ENCODE peak calls at places on chromosomes 12 and 14, in seven cellular contexts. S, L, Q, U, W, A and P are unnamed samples.

GRCh38 chr14:103541494-103541943 is 12.5 kb downstream of the TRMT61A start:
- DNase-seq in W (no peak), S (no peak), Q (no peak), A (peak), U (no peak), L (no peak), P (no peak)

GRCh38 chr12:23540572-23540971 is 408.9 kb downstream of the SOX5 start:
- DNase-seq in A (no peak), S (no peak), L (no peak), W (no peak), U (no peak), Q (no peak), P (no peak)

GRCh38 chr12:20350495-20350894 is 17.8 kb upstream of the PDE3A start:
- DNase-seq in L (no peak), W (no peak), A (no peak), U (peak), S (peak), Q (no peak), P (no peak)

GRCh38 chr12:57905812-57906475 is 35.4 kb upstream of the ATP23 start:
- DNase-seq in A (no peak), S (no peak), Q (no peak), W (no peak), L (no peak), U (no peak), P (no peak)

GRCh38 chr12:6326316-6326959 is 15.4 kb downstream of the TNFRSF1A start:
- DNase-seq in U (peak), W (peak), L (peak), Q (peak), S (no peak), A (peak), P (peak)

GRCh38 chr12:12415886-12416285 is 59.0 kb downstream of the BORCS5 start:
- DNase-seq in U (no peak), A (no peak), W (no peak), S (no peak), Q (no peak), L (no peak), P (no peak)

GRCh38 chr12:73308079-73308478 is 1035.9 kb downstream of the TRHDE start:
- DNase-seq in L (no peak), A (no peak), Q (no peak), S (no peak), U (no peak), W (no peak), P (no peak)

GRCh38 chr12:30989754-30990153 is 63.2 kb downstream of the TSPAN11 start:
- DNase-seq in A (no peak), W (peak), L (peak), U (no peak), Q (no peak), S (peak), P (peak)

GRCh38 chr14:105863296-105864108 is 337.1 kb downstream of the TMEM121 start:
- DNase-seq in A (no peak), S (no peak), W (no peak), Q (peak), L (no peak), U (no peak), P (no peak)

GRCh38 chr12:76226397-76226796 is 121.8 kb downstream of the BBS10 start:
- DNase-seq in S (peak), L (no peak), U (peak), A (no peak), W (no peak), Q (no peak), P (no peak)

GRCh38 chr14:85817430-85817829 is 287.5 kb downstream of the FLRT2 start:
- DNase-seq in S (no peak), L (no peak), U (no peak), W (no peak), A (no peak), Q (no peak), P (no peak)

GRCh38 chr12:75135021-75135420 is 74.6 kb downstream of the KCNC2 start:
- DNase-seq in U (no peak), S (no peak), Q (no peak), A (no peak), L (no peak), W (no peak), P (no peak)

GRCh38 chr14:103523583-103523969 is 946 bp upstream of the CKB start:
- DNase-seq in Q (no peak), U (no peak), A (no peak), W (no peak), S (no peak), L (no peak), P (no peak)

GRCh38 chr12:104443008-104443407 is 13.7 kb upstream of the CHST11 start:
- DNase-seq in U (no peak), S (no peak), Q (no peak), W (no peak), A (no peak), L (no peak), P (no peak)

GRCh38 chr12:80565276-80565675 is 121.2 kb downstream of the PTPRQ start:
- DNase-seq in W (no peak), Q (no peak), A (no peak), L (no peak), S (peak), U (no peak), P (no peak)

GRCh38 chr14:58724702-58725101 is 86.9 kb downstream of the DACT1 start:
- DNase-seq in W (no peak), S (no peak), A (no peak), L (no peak), Q (no peak), U (no peak), P (no peak)
- H3K4me3 ChIP-seq in W (no peak), S (no peak), A (no peak), L (no peak), Q (no peak), U (no peak), P (no peak)

GRCh38 chr12:93373847-93374723 is 3.6 kb upstream of the NUDT4 start:
- DNase-seq in Q (no peak), W (peak), L (peak), U (no peak), S (no peak), A (no peak), P (no peak)

GRCh38 chr12:93377252-93377542 is 528 bp upstream of the NUDT4 start:
- DNase-seq in W (no peak), Q (no peak), L (no peak), A (no peak), S (no peak), U (no peak), P (no peak)

GRCh38 chr12:93375906-93376305 is 1.8 kb upstream of the NUDT4 start:
- DNase-seq in L (no peak), U (no peak), Q (no peak), S (no peak), A (no peak), W (no peak), P (no peak)

GRCh38 chr12:93378373-93379310 is 917 bp downstream of the NUDT4 start:
- DNase-seq in A (peak), L (peak), Q (peak), U (peak), W (peak), S (peak), P (no peak)

GRCh38 chr12:93376436-93377251 is 1.1 kb upstream of the NUDT4 start:
- DNase-seq in U (peak), Q (peak), S (no peak), W (peak), L (peak), A (no peak), P (peak)
- H3K4me3 ChIP-seq in U (peak), Q (peak), S (peak), W (peak), L (peak), A (peak), P (peak)

GRCh38 chr12:21677622-21678277 is 20.1 kb upstream of the LDHB start:
- DNase-seq in U (peak), A (no peak), W (no peak), S (no peak), L (no peak), Q (no peak), P (no peak)
- H3K4me3 ChIP-seq in U (no peak), A (no peak), W (no peak), S (no peak), L (no peak), Q (no peak), P (no peak)

GRCh38 chr14:60163741-60164140 is 1.5 kb downstream of the DHRS7 start:
- DNase-seq in U (no peak), L (no peak), A (no peak), S (no peak), W (peak), Q (no peak), P (no peak)
- H3K4me3 ChIP-seq in U (peak), L (peak), A (peak), S (peak), W (peak), Q (peak), P (peak)

GRCh38 chr12:128817115-128818015 is 6.4 kb downstream of the SLC15A4 start:
- DNase-seq in U (peak), S (no peak), A (peak), L (no peak), Q (peak), W (no peak), P (peak)
- H3K4me3 ChIP-seq in U (no peak), S (peak), A (peak), L (no peak), Q (no peak), W (no peak), P (no peak)

DNA sequence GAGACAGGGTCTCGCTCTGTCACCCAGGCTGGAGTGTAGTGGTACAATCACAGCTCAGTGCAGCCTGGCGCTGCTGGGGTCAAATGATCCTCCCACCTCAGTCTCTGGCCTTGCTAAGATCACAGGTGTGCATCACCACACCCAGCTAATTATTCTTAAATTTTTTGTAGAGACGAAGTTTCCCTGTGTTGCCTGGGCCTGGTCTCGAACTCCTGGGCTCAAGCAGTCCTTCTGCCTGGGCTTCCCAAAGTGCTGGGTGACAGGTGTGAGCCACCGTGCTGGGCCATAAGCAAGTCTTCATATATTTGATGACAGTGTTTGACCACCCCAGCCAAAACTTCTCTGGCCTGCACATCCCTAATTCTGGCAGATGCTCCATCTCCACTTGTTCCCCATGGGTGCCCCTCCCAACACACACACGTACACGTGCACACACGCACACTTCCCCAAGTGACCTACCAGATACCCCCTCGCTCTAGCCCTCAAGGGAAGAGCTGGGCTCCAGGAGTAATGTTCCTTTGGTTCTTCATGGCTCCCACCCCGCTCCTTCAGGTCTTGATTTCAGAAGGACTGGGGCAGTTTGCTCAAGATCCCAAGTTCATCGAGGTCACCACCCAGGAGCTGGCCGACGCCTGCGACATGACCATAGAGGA is 104.3 kb upstream of the FKBP4 start:
- DNase-seq in S (no peak), W (no peak), A (no peak), L (no peak), U (no peak), Q (no peak), P (no peak)
- H3K4me3 ChIP-seq in S (no peak), W (peak), A (peak), L (peak), U (no peak), Q (no peak), P (peak)

GRCh38 chr12:64390275-64390851 is at the start of gene C12orf56:
- DNase-seq in U (peak), L (peak), S (peak), Q (no peak), W (peak), A (no peak), P (no peak)
- H3K4me3 ChIP-seq in U (peak), L (peak), S (peak), Q (peak), W (peak), A (peak), P (peak)

GRCh38 chr14:81187832-81188522 is 32.8 kb downstream of the GTF2A1 start:
- DNase-seq in Q (no peak), L (no peak), U (no peak), W (no peak), S (no peak), A (no peak), P (no peak)

GRCh38 chr14:81193924-81194633 is 26.7 kb downstream of the GTF2A1 start:
- DNase-seq in Q (no peak), L (no peak), A (no peak), W (no peak), S (no peak), U (no peak), P (no peak)

DNA sequence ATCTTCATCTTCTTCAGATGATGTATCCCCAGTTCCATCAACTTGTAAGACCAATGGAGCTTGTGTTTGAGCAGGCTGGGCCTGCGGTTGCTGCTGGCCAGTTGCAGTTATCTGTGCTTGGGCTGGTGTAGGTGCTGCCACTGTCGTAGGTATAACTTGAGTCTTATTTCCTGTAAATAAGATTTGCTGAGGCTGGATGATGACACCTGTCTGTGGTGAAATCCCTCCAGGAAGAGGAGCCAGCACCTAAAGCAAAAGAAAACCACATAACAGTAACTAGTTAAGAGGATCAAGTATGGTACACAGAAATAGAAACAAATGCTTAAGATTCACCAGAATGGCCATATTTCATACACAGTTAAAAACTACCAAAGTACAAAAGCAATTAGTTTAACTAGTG is 28.2 kb downstream of the GTF2A1 start:
- DNase-seq in S (no peak), Q (no peak), L (no peak), A (no peak), W (no peak), U (no peak), P (no peak)
- H3K4me3 ChIP-seq in S (no peak), Q (no peak), L (no peak), A (no peak), W (no peak), U (no peak), P (no peak)

GRCh38 chr14:97295108-97295710 is 498.0 kb downstream of the VRK1 start:
- DNase-seq in U (no peak), A (no peak), W (no peak), L (no peak), S (no peak), Q (no peak), P (no peak)
- H3K4me3 ChIP-seq in U (no peak), A (no peak), W (no peak), L (no peak), S (no peak), Q (no peak), P (no peak)

DNA sequence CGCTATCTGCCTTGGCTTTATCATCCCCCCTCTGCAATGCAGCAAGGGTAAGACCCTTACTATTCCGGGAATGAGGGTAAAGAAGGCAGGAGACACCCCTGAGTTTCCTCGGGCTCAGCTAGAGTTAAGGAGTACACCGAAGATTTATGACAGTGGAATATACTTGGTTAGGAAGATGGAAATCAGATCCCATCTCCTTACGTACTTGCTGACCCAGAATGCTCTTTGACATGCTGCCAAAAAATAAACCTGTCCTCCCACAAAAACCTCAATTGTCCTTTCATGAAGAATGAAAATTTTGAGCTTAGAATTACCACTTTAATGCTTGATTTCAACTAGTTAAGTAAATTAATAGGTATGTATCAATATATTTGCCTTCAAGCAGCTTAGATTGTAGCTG is 99.5 kb downstream of the PRIMA1 start:
- DNase-seq in W (no peak), S (no peak), A (no peak), Q (no peak), U (no peak), L (no peak), P (no peak)
- H3K4me3 ChIP-seq in W (peak), S (no peak), A (no peak), Q (no peak), U (no peak), L (no peak), P (no peak)